ENCODE peak calls at places on chromosomes 5 and 9, in four cellular contexts. H is Peyer's patch, G is heart right ventricle, W is ovary. C is an unnamed sample.

GRCh38 chr5:32388429-32389111 is 56.0 kb downstream of the ZFR start:
- DNase-seq in H (no peak), G (no peak), W (no peak), C (no peak)

GRCh38 chr5:7410936-7411511 is 15.1 kb downstream of the ADCY2 start:
- DNase-seq in H (no peak), G (no peak), W (no peak), C (no peak)

GRCh38 chr5:161382702-161383101 is 163.8 kb downstream of the GABRB2 start:
- DNase-seq in H (no peak), G (no peak), W (no peak), C (no peak)

GRCh38 chr5:112146323-112146848 is 272.7 kb downstream of the EPB41L4A start:
- DNase-seq in H (no peak), G (peak; percentile 41), W (no peak), C (no peak)

GRCh38 chr9:70814597-70814996 is 306.8 kb downstream of the TRPM3 start:
- DNase-seq in H (no peak), G (no peak), W (no peak), C (no peak)

GRCh38 chr9:38067611-38067891 is 1.5 kb downstream of the SHB start:
- DNase-seq in H (no peak), G (no peak), W (no peak), C (peak; percentile 67)

GRCh38 chr9:113911850-113912249 is 35.7 kb downstream of the ZNF618 start:
- DNase-seq in H (no peak), G (no peak), W (no peak), C (no peak)

GRCh38 chr9:94611638-94612068 is 18.0 kb upstream of the FBP2 start:
- DNase-seq in H (no peak), G (no peak), W (no peak), C (no peak)

GRCh38 chr9:117145081-117145480 is 269.8 kb downstream of the ASTN2 start:
- DNase-seq in H (no peak), G (no peak), W (no peak), C (no peak)

GRCh38 chr5:122089614-122090013 is 11.6 kb upstream of the LOX start:
- DNase-seq in H (no peak), G (no peak), W (no peak), C (no peak)

GRCh38 chr9:34744295-34745221 is 34.6 kb upstream of the CCL21 start:
- DNase-seq in H (no peak), G (peak; percentile 32), W (peak; percentile 40), C (no peak)

GRCh38 chr9:136387217-136387616 is 12.8 kb downstream of the SNAPC4 start:
- DNase-seq in H (no peak), G (no peak), W (no peak), C (peak; percentile 71)

GRCh38 chr5:9437741-9438240 is 108.1 kb downstream of the SEMA5A start:
- DNase-seq in H (no peak), G (no peak), W (no peak), C (no peak)

GRCh38 chr9:128024761-128025308 is 42.3 kb downstream of the NAIF1 start:
- DNase-seq in H (no peak), G (no peak), W (no peak), C (no peak)

GRCh38 chr9:34457266-34458012 is 931 bp downstream of the FAM219A start:
- DNase-seq in H (no peak), G (peak; percentile 85), W (peak; percentile 80), C (peak; percentile 76)

GRCh38 chr5:171335616-171336015 is 26.6 kb downstream of the TLX3 start:
- DNase-seq in H (no peak), G (no peak), W (no peak), C (no peak)

GRCh38 chr5:180525363-180525762 is 31.2 kb downstream of the CNOT6 start:
- DNase-seq in H (no peak), G (no peak), W (no peak), C (no peak)

GRCh38 chr9:4366649-4367330 is 66.9 kb upstream of the GLIS3 start:
- DNase-seq in H (no peak), G (no peak), W (no peak), C (no peak)

GRCh38 chr9:135726138-135726853 is 24.3 kb downstream of the KCNT1 start:
- DNase-seq in H (no peak), G (no peak), W (no peak), C (no peak)

GRCh38 chr9:21295992-21296391 is 9.1 kb downstream of the IFNA5 start:
- DNase-seq in H (no peak), G (no peak), W (no peak), C (no peak)

GRCh38 chr5:140238756-140239155 is 63.8 kb downstream of the CYSTM1 start:
- DNase-seq in H (no peak), G (no peak), W (no peak), C (no peak)

GRCh38 chr5:172748341-172748843 is 22.6 kb downstream of the DUSP1 start:
- DNase-seq in H (no peak), G (peak; percentile 91), W (peak; percentile 57), C (peak; percentile 61)

GRCh38 chr5:154519375-154519774 is 41.3 kb upstream of the HAND1 start:
- DNase-seq in H (no peak), G (no peak), W (no peak), C (peak; percentile 63)

GRCh38 chr5:88732181-88732633 is 150.8 kb downstream of the MEF2C start:
- DNase-seq in H (peak; percentile 40), G (peak; percentile 35), W (peak; percentile 38), C (no peak)

GRCh38 chr5:110561510-110561909 is 165.0 kb downstream of the TMEM232 start:
- DNase-seq in H (no peak), G (no peak), W (no peak), C (no peak)

GRCh38 chr5:178380086-178380485 is 147.5 kb upstream of the PHYKPL start:
- DNase-seq in H (no peak), G (no peak), W (no peak), C (no peak)
- H3K9me3 ChIP-seq in H (no peaks in the 10 kb centered on the region), G (no peaks in the 10 kb centered on the region), W (no peaks in the 10 kb centered on the region), C (no peaks in the 10 kb centered on the region)

GRCh38 chr5:83199126-83199525 is 121.8 kb downstream of the XRCC4 start:
- DNase-seq in H (no peak), G (no peak), W (no peak), C (no peak)

GRCh38 chr5:83209963-83210362 is 132.6 kb downstream of the XRCC4 start:
- DNase-seq in H (no peak), G (no peak), W (no peak), C (no peak)

GRCh38 chr5:83204651-83205050 is 127.3 kb downstream of the XRCC4 start:
- DNase-seq in H (no peak), G (no peak), W (no peak), C (no peak)
- H3K9me3 ChIP-seq in H (no peaks in the 10 kb centered on the region), G (no peaks in the 10 kb centered on the region), W (no peaks in the 10 kb centered on the region), C (no peaks in the 10 kb centered on the region)

DNA sequence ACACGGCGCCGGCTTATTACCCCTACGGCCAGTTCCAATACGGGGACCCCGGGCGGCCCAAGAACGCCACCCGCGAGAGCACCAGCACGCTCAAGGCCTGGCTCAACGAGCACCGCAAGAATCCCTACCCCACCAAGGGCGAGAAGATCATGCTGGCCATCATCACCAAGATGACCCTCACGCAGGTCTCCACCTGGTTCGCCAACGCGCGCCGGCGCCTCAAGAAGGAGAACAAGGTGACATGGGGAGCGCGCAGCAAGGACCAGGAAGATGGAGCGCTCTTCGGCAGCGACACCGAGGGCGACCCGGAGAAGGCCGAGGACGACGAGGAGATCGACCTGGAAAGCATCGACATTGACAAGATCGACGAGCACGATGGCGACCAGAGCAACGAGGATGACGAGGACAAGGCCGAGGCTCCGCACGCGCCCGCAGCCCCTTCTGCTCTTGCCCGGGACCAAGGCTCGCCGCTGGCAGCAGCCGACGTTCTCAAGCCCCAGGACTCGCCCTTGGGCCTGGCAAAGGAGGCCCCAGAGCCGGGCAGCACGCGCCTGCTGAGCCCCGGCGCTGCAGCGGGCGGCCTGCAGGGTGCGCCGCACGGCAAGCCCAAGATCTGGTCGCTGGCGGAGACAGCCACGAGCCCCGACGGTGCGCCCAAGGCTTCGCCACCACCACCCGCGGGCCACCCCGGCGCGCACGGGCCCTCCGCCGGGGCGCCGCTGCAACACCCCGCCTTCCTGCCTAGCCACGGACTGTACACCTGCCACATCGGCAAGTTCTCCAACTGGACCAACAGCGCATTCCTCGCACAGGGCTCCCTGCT is 3.9 kb downstream of the IRX1 start:
- DNase-seq in H (no peak), G (no peak), W (no peak), C (no peak)
- H3K9me3 ChIP-seq in H (no peaks in the 10 kb centered on the region), G (no peaks in the 10 kb centered on the region), W (no peaks in the 10 kb centered on the region), C (no peaks in the 10 kb centered on the region)

DNA sequence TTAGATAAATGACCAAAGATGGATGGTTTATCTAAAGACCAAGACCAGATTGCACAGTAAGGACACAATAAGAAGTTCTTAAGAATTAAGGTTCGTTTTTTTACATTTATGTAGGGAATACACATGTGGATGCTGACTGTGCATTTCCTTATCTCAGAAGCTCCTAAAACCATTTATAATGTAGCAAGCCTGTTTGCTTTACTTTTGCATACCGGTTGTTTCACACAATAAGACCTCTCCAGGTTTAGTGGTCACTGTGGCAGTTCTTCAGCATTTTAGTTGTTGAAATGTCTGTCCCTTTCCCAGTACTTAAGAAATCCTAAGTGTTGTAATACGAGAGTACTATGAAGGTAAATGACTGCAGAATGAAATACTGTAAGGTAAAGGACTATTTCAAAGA is 43.6 kb downstream of the BASP1 start:
- DNase-seq in H (no peak), G (no peak), W (no peak), C (no peak)
- H3K9me3 ChIP-seq in H (no peaks in the 10 kb centered on the region), G (no peaks in the 10 kb centered on the region), W (no peaks in the 10 kb centered on the region), C (no peaks in the 10 kb centered on the region)